ENCODE peak calls at places on chromosomes 16 and 17, in nine cellular contexts. Z, K, V, M, D, X, L, O and A are unnamed samples.

GRCh38 chr17:1232786-1233185 is 37.5 kb upstream of the BHLHA9 start:
- DNase-seq in Z (no peak), K (no peak), V (no peak), M (no peak), D (no peak), X (no peak), L (no peak), O (no peak), A (no peak)

GRCh38 chr17:8016632-8017424 is 14.4 kb downstream of the GUCY2D start:
- DNase-seq in Z (peak; percentile 3), K (no peak), V (no peak), M (peak; percentile 43), D (no peak), X (peak; percentile 68), L (no peak), O (no peak), A (no peak)

GRCh38 chr16:23847938-23848337 is 12.2 kb downstream of the PRKCB start:
- DNase-seq in Z (no peak), K (no peak), V (no peak), M (no peak), D (no peak), X (no peak), L (no peak), O (peak; percentile 24), A (peak; percentile 48)

GRCh38 chr16:76985362-76985761 is 205.6 kb upstream of the MON1B start:
- DNase-seq in Z (no peak), K (peak; percentile 47), V (no peak), M (no peak), D (no peak), X (no peak), L (no peak), O (no peak), A (no peak)

GRCh38 chr16:49194499-49195260 is 87.0 kb downstream of the CBLN1 start:
- DNase-seq in Z (no peak), K (no peak), V (no peak), M (no peak), D (no peak), X (no peak), L (no peak), O (no peak), A (no peak)

GRCh38 chr16:64362193-64362592 is 759.7 kb downstream of the CDH11 start:
- DNase-seq in Z (no peak), K (peak; percentile 76), V (no peak), M (no peak), D (no peak), X (no peak), L (no peak), O (no peak), A (no peak)

GRCh38 chr16:28497386-28497785 is 2.9 kb downstream of the APOBR start:
- DNase-seq in Z (no peak), K (no peak), V (no peak), M (no peak), D (no peak), X (no peak), L (no peak), O (no peak), A (no peak)

GRCh38 chr17:80499536-80499935 is 23.1 kb upstream of the NPTX1 start:
- DNase-seq in Z (no peak), K (no peak), V (no peak), M (no peak), D (no peak), X (no peak), L (no peak), O (no peak), A (no peak)

GRCh38 chr16:19130852-19131808 is 17.4 kb downstream of the ITPRIPL2 start:
- DNase-seq in Z (no peak), K (no peak), V (no peak), M (peak; percentile 36), D (no peak), X (no peak), L (peak; percentile 71), O (no peak), A (no peak)

GRCh38 chr17:50051606-50052005 is 4.3 kb upstream of the ITGA3 start:
- DNase-seq in Z (no peak), K (no peak), V (no peak), M (no peak), D (no peak), X (no peak), L (no peak), O (no peak), A (no peak)

GRCh38 chr16:83609178-83609577 is 198.6 kb upstream of the HSBP1 start:
- DNase-seq in Z (no peak), K (no peak), V (no peak), M (no peak), D (no peak), X (no peak), L (no peak), O (no peak), A (no peak)

GRCh38 chr17:29844339-29845048 is 85.5 kb downstream of the SSH2 start:
- DNase-seq in Z (no peak), K (no peak), V (no peak), M (no peak), D (no peak), X (no peak), L (no peak), O (no peak), A (no peak)

GRCh38 chr17:58402679-58403078 is 14.7 kb downstream of the RNF43 start:
- DNase-seq in Z (no peak), K (no peak), V (no peak), M (no peak), D (no peak), X (no peak), L (peak; percentile 74), O (no peak), A (no peak)

GRCh38 chr16:86252596-86252995 is 257.7 kb upstream of the FOXF1 start:
- DNase-seq in Z (peak; percentile 22), K (no peak), V (no peak), M (no peak), D (no peak), X (no peak), L (no peak), O (no peak), A (no peak)

GRCh38 chr17:76054112-76054476 is 18.2 kb downstream of the SRP68 start:
- DNase-seq in Z (no peak), K (peak; percentile 15), V (no peak), M (no peak), D (no peak), X (no peak), L (no peak), O (no peak), A (no peak)

GRCh38 chr17:30336369-30337171 is 2.7 kb upstream of the TMIGD1 start:
- DNase-seq in Z (peak; percentile 55), K (peak; percentile 91), V (peak; percentile 22), M (no peak), D (peak; percentile 36), X (peak; percentile 50), L (no peak), O (peak; percentile 38), A (peak; percentile 36)

GRCh38 chr16:73878616-73879015 is 418.0 kb upstream of the PSMD7 start:
- DNase-seq in Z (peak; percentile 29), K (peak; percentile 29), V (no peak), M (no peak), D (no peak), X (no peak), L (peak; percentile 73), O (no peak), A (no peak)

GRCh38 chr16:66335704-66336329 is 30.7 kb upstream of the CDH5 start:
- DNase-seq in Z (no peak), K (no peak), V (no peak), M (peak; percentile 79), D (no peak), X (no peak), L (peak; percentile 62), O (no peak), A (no peak)

GRCh38 chr16:14634389-14634725 is 1.6 kb downstream of the BFAR start:
- DNase-seq in Z (no peak), K (no peak), V (no peak), M (no peak), D (no peak), X (no peak), L (no peak), O (no peak), A (no peak)

GRCh38 chr17:5500247-5500803 is 14.0 kb downstream of the MIS12 start:
- DNase-seq in Z (no peak), K (no peak), V (no peak), M (no peak), D (no peak), X (no peak), L (no peak), O (no peak), A (no peak)

GRCh38 chr16:11876306-11876705 is 25.0 kb upstream of the RSL1D1 start:
- DNase-seq in Z (no peak), K (no peak), V (no peak), M (no peak), D (no peak), X (no peak), L (no peak), O (no peak), A (no peak)

GRCh38 chr16:67528870-67529638 is 425 bp downstream of the RIPOR1 start:
- DNase-seq in Z (no peak), K (no peak), V (no peak), M (peak; percentile 49), D (no peak), X (no peak), L (no peak), O (no peak), A (no peak)

GRCh38 chr16:2979669-2980226 is 498 bp downstream of the PKMYT1 start:
- DNase-seq in Z (no peak), K (no peak), V (no peak), M (no peak), D (no peak), X (no peak), L (no peak), O (no peak), A (no peak)

GRCh38 chr16:11526921-11527320 is 59.8 kb downstream of the LITAF start:
- DNase-seq in Z (no peak), K (no peak), V (no peak), M (no peak), D (no peak), X (no peak), L (no peak), O (no peak), A (no peak)